ENCODE peak calls at places on chromosomes 5 and 9, in five cellular contexts. F, X, P, Y and E are unnamed samples.

GRCh38 chr5:154278908-154279307 is 88.4 kb downstream of the GALNT10 start:
- DNase-seq in Y (no peak), X (no peak), F (no peak), P (no peak), E (no peak)

GRCh38 chr5:163503106-163504090 is 2.0 kb upstream of the MAT2B start:
- DNase-seq in Y (no peak), P (peak; percentile 35), F (peak; percentile 67), X (peak; percentile 94), E (peak; percentile 87)

GRCh38 chr9:119221281-119221680 is 148.0 kb downstream of the BRINP1 start:
- DNase-seq in F (no peak), X (no peak), P (no peak), Y (no peak), E (peak; percentile 1)

GRCh38 chr9:123237220-123237619 is 31.2 kb downstream of the STRBP start:
- DNase-seq in X (no peak), P (no peak), Y (no peak), F (no peak), E (no peak)

GRCh38 chr9:108780949-108781734 is 74.6 kb downstream of the ACTL7B start:
- DNase-seq in P (no peak), Y (no peak), X (no peak), F (no peak), E (no peak)

GRCh38 chr5:43602456-43602817 is 543 bp upstream of the NNT start:
- DNase-seq in Y (no peak), F (peak; percentile 30), P (no peak), X (peak; percentile 45), E (peak; percentile 59)

GRCh38 chr9:98121096-98121495 is 2.1 kb upstream of the TRIM14 start:
- DNase-seq in P (no peak), F (no peak), Y (peak; percentile 4), X (no peak), E (no peak)

GRCh38 chr5:12848709-12849108 is 944.5 kb upstream of the CTNND2 start:
- DNase-seq in P (no peak), X (no peak), F (no peak), Y (no peak), E (no peak)

DNA sequence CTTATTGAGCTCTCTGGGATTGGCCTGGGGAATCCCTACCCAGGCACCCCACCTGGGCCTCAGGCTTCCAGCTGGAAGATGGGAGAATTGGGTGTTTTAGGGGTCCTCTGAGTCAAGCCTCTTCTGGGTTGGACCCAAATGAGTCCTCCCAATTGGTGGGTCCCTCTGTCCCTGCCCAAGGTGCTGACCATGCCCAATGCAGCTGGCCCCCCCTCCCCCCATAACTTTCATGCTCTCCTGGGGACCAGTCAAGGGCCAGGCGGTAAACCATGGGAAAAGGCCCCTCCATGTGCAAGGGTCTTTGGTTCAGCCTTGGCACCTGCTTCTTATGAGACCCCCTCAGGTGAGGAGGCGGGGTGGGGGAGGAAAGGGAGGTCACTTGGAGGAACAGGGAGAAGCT is 3.4 kb upstream of the PSD2 start:
- DNase-seq in P (no peak), Y (no peak), F (no peak), X (no peak), E (no peak)
- TF ChIP-seq CTCF in P (no peak), Y (no peak), F (no peak), X (no peak), E (no peak)

GRCh38 chr5:172642046-172642409 is 965 bp downstream of the NEURL1B start:
- DNase-seq in F (no peak), X (no peak), Y (no peak), P (no peak), E (peak; percentile 20)

GRCh38 chr5:172640822-172641358 is at the start of gene NEURL1B:
- DNase-seq in P (peak; percentile 65), Y (peak; percentile 87), X (peak; percentile 36), F (peak; percentile 29), E (peak; percentile 58)

GRCh38 chr5:172640139-172640538 is 924 bp upstream of the NEURL1B start:
- DNase-seq in X (no peak), Y (no peak), P (no peak), F (no peak), E (no peak)

GRCh38 chr5:172642511-172642910 is 1.4 kb downstream of the NEURL1B start:
- DNase-seq in F (no peak), Y (no peak), X (no peak), P (no peak), E (peak; percentile 18)

GRCh38 chr5:172641359-172642045 is 439 bp downstream of the NEURL1B start:
- DNase-seq in F (no peak), P (no peak), X (no peak), Y (no peak), E (peak; percentile 11)
- TF ChIP-seq CTCF in F (peak; percentile 4), P (no peak), X (no peak), Y (peak; percentile 54), E (peak; percentile 4)

GRCh38 chr5:59390074-59390659 is 503.4 kb downstream of the PDE4D start:
- DNase-seq in X (peak; percentile 57), Y (no peak), F (peak; percentile 18), P (no peak), E (peak; percentile 48)
- TF ChIP-seq CTCF in X (peak; percentile 57), Y (peak; percentile 98), F (peak; percentile 47), P (peak; percentile 46), E (peak; percentile 58)

GRCh38 chr5:151106509-151106908 is 25.7 kb upstream of the TNIP1 start:
- DNase-seq in P (no peak), Y (no peak), F (no peak), X (no peak), E (no peak)

GRCh38 chr5:151107084-151107483 is 26.2 kb upstream of the TNIP1 start:
- DNase-seq in P (no peak), F (no peak), Y (no peak), X (no peak), E (no peak)

GRCh38 chr5:151106073-151106472 is 25.2 kb upstream of the TNIP1 start:
- DNase-seq in P (no peak), F (no peak), X (no peak), Y (no peak), E (no peak)

GRCh38 chr5:151108566-151108965 is 27.7 kb upstream of the TNIP1 start:
- DNase-seq in Y (no peak), P (no peak), F (no peak), X (no peak), E (no peak)

DNA sequence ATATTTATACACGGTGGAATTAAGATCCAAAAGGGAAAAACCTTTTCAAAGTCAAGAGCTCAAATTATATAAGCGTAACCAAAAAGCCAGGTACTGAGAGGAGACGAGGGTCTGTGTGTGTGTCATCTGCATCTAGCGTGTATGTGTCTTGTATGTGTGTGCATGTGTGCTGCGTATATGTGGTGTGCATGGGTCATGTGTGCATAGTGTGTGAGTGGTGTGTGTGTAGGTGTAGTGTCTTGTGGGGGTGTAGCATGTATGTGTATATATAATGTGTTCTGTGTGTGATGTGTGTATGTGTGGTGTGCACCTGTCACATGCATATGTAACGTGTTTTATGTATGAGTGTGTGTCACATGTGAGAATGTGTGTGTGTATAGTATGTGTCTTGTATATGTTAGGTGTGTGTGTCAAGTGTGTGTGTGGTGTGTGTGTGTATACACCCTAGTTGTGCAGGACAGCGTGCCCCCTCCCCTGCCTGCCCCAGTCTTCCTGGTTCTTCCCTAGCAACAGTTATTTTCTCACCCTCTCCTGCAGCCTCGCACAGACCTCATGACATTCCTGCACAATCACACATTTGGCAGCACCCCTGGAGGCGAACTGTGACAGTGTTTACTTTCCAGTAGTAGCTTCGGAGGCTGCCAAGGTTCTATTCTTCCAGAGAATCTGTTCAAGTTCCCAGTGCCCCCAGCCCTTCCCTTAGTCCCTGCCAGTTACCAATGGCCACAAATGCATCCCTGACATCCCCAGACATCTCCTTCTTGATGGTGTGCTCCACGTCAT is 27.1 kb upstream of the TNIP1 start:
- DNase-seq in Y (no peak), F (no peak), X (peak; percentile 48), P (no peak), E (peak; percentile 51)
- TF ChIP-seq CTCF in Y (no peak), F (no peak), X (no peak), P (no peak), E (no peak)

DNA sequence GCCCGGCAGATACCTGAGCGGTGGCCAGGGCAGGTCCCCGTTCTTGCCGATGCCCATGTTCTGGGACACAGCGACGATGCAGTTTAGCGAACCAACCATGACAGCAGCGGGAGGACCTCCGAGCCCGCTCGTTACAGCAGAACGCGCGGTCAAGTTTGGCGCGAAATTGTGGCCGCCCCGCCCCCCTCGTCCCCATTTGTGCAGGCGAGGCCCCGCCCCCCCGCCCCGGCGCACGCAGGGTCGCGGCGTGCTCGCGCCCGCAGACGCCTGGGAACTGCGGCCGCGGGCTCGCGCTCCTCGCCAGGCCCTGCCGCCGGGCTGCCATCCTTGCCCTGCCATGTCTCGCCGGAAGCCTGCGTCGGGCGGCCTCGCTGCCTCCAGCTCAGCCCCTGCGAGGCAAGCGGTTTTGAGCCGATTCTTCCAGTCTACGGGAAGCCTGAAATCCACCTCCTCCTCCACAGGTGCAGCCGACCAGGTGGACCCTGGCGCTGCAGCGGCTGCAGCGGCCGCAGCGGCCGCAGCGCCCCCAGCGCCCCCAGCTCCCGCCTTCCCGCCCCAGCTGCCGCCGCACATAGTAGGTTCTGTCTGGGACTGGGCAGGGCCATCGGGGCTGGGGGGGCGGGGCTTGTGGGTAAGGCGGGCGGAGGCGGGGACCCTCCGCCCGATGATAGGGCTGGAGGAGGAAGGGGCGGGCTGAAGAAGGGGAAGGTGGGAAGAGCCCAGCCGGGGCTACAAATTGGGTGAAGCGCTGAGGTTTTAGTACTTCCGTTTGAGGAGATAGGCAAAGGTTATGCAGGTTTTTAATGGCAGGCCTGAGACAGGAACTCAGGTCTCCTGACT is at the start of the genes DHFR and MSH3:
- DNase-seq in Y (peak; percentile 91), P (peak; percentile 94), F (peak; percentile 90), X (peak; percentile 88), E (peak; percentile 86)
- TF ChIP-seq CTCF in Y (peak; percentile 47), P (peak; percentile 1), F (peak; percentile 53), X (no peak), E (no peak)